ENCODE peak calls at places on chromosomes 11 and 22, in four cellular contexts. S is neural progenitor cell, U is heart right ventricle, G is GM23248. K is an unnamed sample.

GRCh38 chr11:2399488-2400068 is 972 bp upstream of the TSSC4 start:
- DNase-seq in S (peak; percentile 57), U (no peak), G (peak; percentile 64), K (no peak)

GRCh38 chr11:33588056-33588455 is 112.6 kb downstream of the C11orf91 start:
- DNase-seq in S (peak; percentile 40), U (no peak), G (no peak), K (no peak)

GRCh38 chr11:132125855-132126841 is 755.7 kb downstream of the NTM start:
- DNase-seq in S (peak; percentile 52), U (no peak), G (peak; percentile 74), K (peak; percentile 10)

GRCh38 chr11:109726061-109726460 is 304.1 kb downstream of the C11orf87 start:
- DNase-seq in S (no peak), U (no peak), G (no peak), K (no peak)

GRCh38 chr11:35418282-35418846 is 994 bp downstream of the SLC1A2 start:
- DNase-seq in S (peak; percentile 42), U (no peak), G (no peak), K (peak; percentile 70)

GRCh38 chr11:12158926-12159325 is 48.5 kb downstream of the MICAL2 start:
- DNase-seq in S (no peak), U (no peak), G (no peak), K (no peak)

GRCh38 chr22:42397332-42398246 is 34.6 kb downstream of the NFAM1 start:
- DNase-seq in S (no peak), U (peak; percentile 34), G (no peak), K (no peak)

GRCh38 chr11:85182437-85183109 is 444.6 kb downstream of the DLG2 start:
- DNase-seq in S (peak; percentile 65), U (no peak), G (peak; percentile 57), K (no peak)

GRCh38 chr11:2086239-2087040 is 52.7 kb downstream of the IGF2 start:
- DNase-seq in S (no peak), U (no peak), G (no peak), K (no peak)

GRCh38 chr22:26629988-26630761 is 8.4 kb downstream of the CRYBA4 start:
- DNase-seq in S (no peak), U (no peak), G (no peak), K (no peak)

GRCh38 chr11:130133716-130134115 is 25.9 kb upstream of the ST14 start:
- DNase-seq in S (no peak), U (no peak), G (no peak), K (no peak)

GRCh38 chr11:130129922-130130321 is 29.7 kb upstream of the ST14 start:
- DNase-seq in S (no peak), U (no peak), G (no peak), K (no peak)

GRCh38 chr11:130136107-130136506 is 23.5 kb upstream of the ST14 start:
- DNase-seq in S (no peak), U (no peak), G (no peak), K (no peak)

GRCh38 chr11:130128626-130129025 is 31.0 kb upstream of the ST14 start:
- DNase-seq in S (no peak), U (no peak), G (no peak), K (no peak)

DNA sequence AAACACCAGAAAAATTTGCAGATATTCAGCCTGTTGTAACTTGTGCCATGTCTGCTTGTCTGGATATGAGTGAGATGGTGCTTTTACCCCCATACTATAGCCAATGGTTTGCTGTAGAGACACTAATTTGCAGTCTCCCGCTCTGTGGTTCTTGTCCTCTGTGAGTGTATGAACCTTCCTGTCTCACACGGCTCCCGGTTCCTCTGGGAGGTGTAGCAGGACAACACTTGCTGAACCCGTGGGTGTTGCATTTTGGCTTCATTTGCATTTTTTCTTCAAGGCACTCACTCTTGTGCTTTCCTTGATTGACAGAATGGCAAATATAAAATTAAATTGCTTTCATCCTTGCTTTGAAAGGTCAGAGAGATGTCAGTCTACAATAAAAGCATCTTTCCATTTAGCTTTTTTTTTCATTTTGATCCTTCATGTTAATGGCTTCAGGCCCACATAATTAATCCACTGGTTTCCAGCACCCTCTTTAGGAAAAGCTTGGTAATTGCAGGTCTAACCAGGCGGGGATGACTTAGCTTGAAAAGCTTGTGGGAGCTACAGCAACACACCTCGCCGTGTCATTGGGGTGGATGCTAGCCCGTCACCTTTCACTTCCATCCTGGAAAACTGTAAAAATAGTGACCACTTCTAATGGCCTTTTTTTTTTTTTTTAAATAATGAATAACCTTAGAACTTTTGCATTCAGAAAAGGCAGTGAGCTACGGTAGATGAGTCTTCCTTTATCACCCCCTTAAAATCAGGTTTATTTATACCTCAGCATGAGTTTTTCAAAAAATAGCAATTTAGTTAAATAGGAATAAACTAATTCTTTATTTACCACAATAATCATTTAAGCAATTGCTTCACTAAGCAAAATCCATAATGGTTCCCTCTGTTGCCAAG is 27.4 kb upstream of the ST14 start:
- DNase-seq in S (peak; percentile 68), U (peak; percentile 56), G (peak; percentile 78), K (no peak)
- H3K9me3 ChIP-seq in S (no peaks in the 10 kb centered on the region), U (no peaks in the 10 kb centered on the region), G (no peaks in the 10 kb centered on the region), K (no peaks in the 10 kb centered on the region)

GRCh38 chr11:17368551-17368950 is 17.0 kb downstream of the NCR3LG1 start:
- DNase-seq in S (no peak), U (no peak), G (no peak), K (no peak)

GRCh38 chr11:17369094-17369493 is 17.5 kb downstream of the NCR3LG1 start:
- DNase-seq in S (no peak), U (no peak), G (no peak), K (no peak)

GRCh38 chr11:17371614-17372013 is 16.8 kb downstream of the KCNJ11 start:
- DNase-seq in S (peak; percentile 33), U (no peak), G (peak; percentile 44), K (no peak)

GRCh38 chr11:17366491-17366890 is 14.9 kb downstream of the NCR3LG1 start:
- DNase-seq in S (no peak), U (no peak), G (no peak), K (no peak)

GRCh38 chr11:17369685-17370243 is 18.2 kb downstream of the NCR3LG1 start:
- DNase-seq in S (no peak), U (no peak), G (no peak), K (no peak)
- H3K9me3 ChIP-seq in S (peaks cover 16% of the 10 kb centered on the region), U (peaks cover 64% of the 10 kb centered on the region), G (no peaks in the 10 kb centered on the region), K (no peaks in the 10 kb centered on the region)

GRCh38 chr11:134397304-134398078 is 14.6 kb downstream of the B3GAT1 start:
- DNase-seq in S (no peak), U (no peak), G (no peak), K (peak; percentile 45)

GRCh38 chr11:134398644-134399292 is 13.3 kb downstream of the B3GAT1 start:
- DNase-seq in S (no peak), U (no peak), G (no peak), K (peak; percentile 26)

GRCh38 chr11:134399996-134400395 is 12.0 kb downstream of the B3GAT1 start:
- DNase-seq in S (no peak), U (no peak), G (no peak), K (no peak)

GRCh38 chr11:134399293-134399654 is 12.8 kb downstream of the B3GAT1 start:
- DNase-seq in S (no peak), U (no peak), G (no peak), K (no peak)

GRCh38 chr11:134398079-134398444 is 14.0 kb downstream of the B3GAT1 start:
- DNase-seq in S (no peak), U (no peak), G (no peak), K (peak; percentile 65)
- H3K9me3 ChIP-seq in S (no peaks in the 10 kb centered on the region), U (no peaks in the 10 kb centered on the region), G (no peaks in the 10 kb centered on the region), K (no peaks in the 10 kb centered on the region)

GRCh38 chr11:117717485-117718314 is 79.3 kb downstream of the DSCAML1 start:
- DNase-seq in S (peak; percentile 35), U (peak; percentile 30), G (no peak), K (peak; percentile 66)
- H3K9me3 ChIP-seq in S (no peaks in the 10 kb centered on the region), U (no peaks in the 10 kb centered on the region), G (no peaks in the 10 kb centered on the region), K (no peaks in the 10 kb centered on the region)

GRCh38 chr11:21263026-21263425 is 593.6 kb downstream of the NELL1 start:
- DNase-seq in S (no peak), U (no peak), G (no peak), K (no peak)
- H3K9me3 ChIP-seq in S (no peaks in the 10 kb centered on the region), U (no peaks in the 10 kb centered on the region), G (no peaks in the 10 kb centered on the region), K (no peaks in the 10 kb centered on the region)

GRCh38 chr11:15196704-15197103 is 82.0 kb downstream of the INSC start:
- DNase-seq in S (no peak), U (no peak), G (no peak), K (no peak)
- H3K9me3 ChIP-seq in S (no peaks in the 10 kb centered on the region), U (no peaks in the 10 kb centered on the region), G (no peaks in the 10 kb centered on the region), K (no peaks in the 10 kb centered on the region)

DNA sequence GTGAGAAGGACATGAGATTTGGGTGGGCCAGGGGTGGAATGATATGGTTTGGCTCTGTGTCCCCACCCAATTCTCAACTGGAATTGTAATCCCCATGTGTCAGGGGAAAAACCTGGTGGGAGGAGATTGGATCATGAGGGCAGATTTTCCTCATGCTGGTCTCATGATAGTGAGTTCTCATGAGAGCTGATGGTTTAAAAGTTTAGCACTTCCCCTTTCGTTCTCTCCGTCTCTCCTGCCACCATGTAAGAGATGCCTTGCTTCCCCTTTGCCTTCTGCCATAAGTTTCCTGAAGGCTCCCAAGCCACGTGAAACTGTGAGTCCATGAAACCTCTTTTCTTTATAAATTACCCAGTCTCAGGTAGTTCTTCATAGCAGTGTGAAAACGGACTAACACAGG is 113.5 kb downstream of the FCHSD2 start:
- DNase-seq in S (no peak), U (no peak), G (no peak), K (peak; percentile 16)
- H3K9me3 ChIP-seq in S (peaks cover 9% of the 10 kb centered on the region), U (peaks cover 36% of the 10 kb centered on the region), G (no peaks in the 10 kb centered on the region), K (no peaks in the 10 kb centered on the region)

GRCh38 chr22:47474895-47475294 is 712.4 kb downstream of the TBC1D22A start:
- DNase-seq in S (no peak), U (no peak), G (no peak), K (no peak)

GRCh38 chr22:47476226-47476625 is 713.8 kb downstream of the TBC1D22A start:
- DNase-seq in S (no peak), U (no peak), G (no peak), K (no peak)

GRCh38 chr22:47474464-47474863 is 712.0 kb downstream of the TBC1D22A start:
- DNase-seq in S (no peak), U (no peak), G (no peak), K (no peak)

DNA sequence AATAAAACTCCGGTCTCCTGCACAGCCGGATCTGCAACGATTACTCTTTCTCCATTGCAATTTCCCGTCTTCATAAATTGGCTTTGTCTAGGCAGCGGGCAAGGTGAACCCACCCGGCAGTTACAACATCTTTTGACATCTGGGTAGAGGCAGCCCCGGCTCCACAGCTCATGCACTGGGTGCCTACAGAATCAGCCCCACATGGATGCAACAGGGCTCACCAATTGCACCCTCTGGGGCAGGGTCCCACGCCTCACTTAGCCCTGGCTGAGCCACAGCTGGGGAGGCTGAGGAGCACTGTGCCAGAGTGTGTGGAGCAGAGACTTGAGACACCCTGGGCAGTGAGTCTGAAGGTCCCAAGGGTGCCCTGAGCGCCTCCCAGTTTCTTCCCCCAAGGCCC is 710.2 kb downstream of the TBC1D22A start:
- DNase-seq in S (no peak), U (no peak), G (no peak), K (no peak)
- H3K9me3 ChIP-seq in S (peaks cover 3% of the 10 kb centered on the region), U (peaks cover 4% of the 10 kb centered on the region), G (no peaks in the 10 kb centered on the region), K (no peaks in the 10 kb centered on the region)

DNA sequence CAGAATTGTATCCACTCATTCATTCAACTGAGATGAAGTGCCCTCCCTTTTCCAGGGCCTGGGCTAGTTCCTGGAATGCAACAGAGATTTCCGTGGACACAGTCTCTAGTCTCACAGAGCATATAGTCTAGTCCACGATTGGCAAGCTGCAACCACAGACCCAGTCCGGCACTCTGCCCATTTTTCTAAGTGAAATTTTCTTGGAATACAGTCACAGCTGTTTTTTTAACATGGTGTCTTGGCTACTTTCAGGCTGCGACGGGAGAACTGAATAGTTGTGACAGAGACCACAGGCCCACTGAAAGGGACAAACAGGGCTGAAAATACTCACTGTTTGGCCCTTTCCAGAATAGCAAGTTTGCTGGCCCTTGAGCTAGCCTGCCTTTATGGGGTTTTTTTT is 29.2 kb downstream of the ALG12 start:
- DNase-seq in S (no peak), U (no peak), G (no peak), K (no peak)
- H3K9me3 ChIP-seq in S (peaks cover 4% of the 10 kb centered on the region), U (no peaks in the 10 kb centered on the region), G (no peaks in the 10 kb centered on the region), K (no peaks in the 10 kb centered on the region)

K was measured in pancreas.